ENCODE peak calls at places on chromosomes 13 and 19, in ten cellular contexts. S is GM12865, N is breast epithelium, A is HFF-Myc, G is psoas muscle, Y is uterus, H is left ventricle myocardium inferior, D is WTC11, W is brain microvascular endothelial cell, Z is hepatocyte. R is an unnamed sample.
A peak's percentile ranks its signal among the peaks of the same experiment; 100 is the strongest.

GRCh38 chr19:46461537-46461936 is 9.8 kb downstream of the PNMA8A start:
- DNase-seq in A (no peak), Y (no peak), N (peak; percentile 91), Z (no peak), D (no peak), W (no peak), H (no peak), G (no peak), S (no peak), R (no peak)

GRCh38 chr13:41919741-41920487 is 41.0 kb downstream of the VWA8 start:
- DNase-seq in H (no peak), D (no peak), A (no peak), S (no peak), Y (no peak), Z (no peak), N (no peak), G (no peak), W (no peak), R (no peak)

GRCh38 chr13:42997381-42997780 is 5.3 kb upstream of the EPSTI1 start:
- DNase-seq in A (no peak), H (no peak), Z (no peak), W (peak; percentile 45), G (no peak), S (peak; percentile 78), N (no peak), D (no peak), Y (no peak), R (no peak)

GRCh38 chr19:29663861-29664752 is 1.2 kb upstream of the PLEKHF1 start:
- DNase-seq in S (no peak), Z (no peak), H (no peak), N (peak; percentile 86), A (no peak), G (no peak), W (peak; percentile 21), D (no peak), Y (no peak), R (no peak)

GRCh38 chr19:5603626-5604025 is 18.9 kb downstream of the SAFB2 start:
- DNase-seq in S (no peak), Y (no peak), W (no peak), A (no peak), Z (no peak), H (no peak), G (peak; percentile 22), D (no peak), N (no peak), R (no peak)

GRCh38 chr19:21586341-21587116 is 81.1 kb downstream of the ZNF429 start:
- DNase-seq in H (peak; percentile 36), Y (no peak), Z (peak; percentile 30), S (no peak), D (no peak), G (peak; percentile 71), W (no peak), A (no peak), N (no peak), R (no peak)

GRCh38 chr13:104105418-104106355 is 1039.5 kb upstream of the SLC10A2 start:
- DNase-seq in A (no peak), H (no peak), W (no peak), Z (no peak), N (peak; percentile 20), G (no peak), S (no peak), Y (no peak), D (no peak), R (no peak)

GRCh38 chr19:2695288-2695866 is 7.1 kb downstream of the GNG7 start:
- DNase-seq in H (peak; percentile 60), A (no peak), Z (no peak), Y (no peak), N (peak; percentile 80), G (no peak), S (no peak), W (no peak), D (no peak), R (no peak)

GRCh38 chr19:912181-913079 is 589 bp downstream of the R3HDM4 start:
- DNase-seq in Z (peak; percentile 53), Y (no peak), N (peak; percentile 41), W (no peak), H (no peak), G (no peak), A (no peak), D (no peak), S (peak; percentile 51), R (no peak)

GRCh38 chr13:73828811-73829210 is 305.4 kb downstream of the KLF12 start:
- DNase-seq in A (no peak), Y (no peak), D (no peak), G (no peak), Z (no peak), W (no peak), N (no peak), S (no peak), H (no peak), R (no peak)

GRCh38 chr19:55454787-55455243 is 6.6 kb downstream of the ISOC2 start:
- DNase-seq in W (no peak), H (no peak), Z (no peak), S (peak; percentile 59), A (no peak), Y (no peak), N (no peak), D (peak; percentile 83), G (no peak), R (no peak)

GRCh38 chr13:79501538-79502232 is 20.7 kb downstream of the NDFIP2 start:
- DNase-seq in D (no peak), N (no peak), A (no peak), H (no peak), Z (no peak), Y (no peak), S (no peak), W (no peak), G (no peak), R (no peak)

GRCh38 chr13:43266953-43267615 is 243.7 kb downstream of the DNAJC15 start:
- DNase-seq in N (no peak), D (no peak), Z (no peak), S (no peak), W (no peak), Y (no peak), A (no peak), G (no peak), H (no peak), R (no peak)

DNA sequence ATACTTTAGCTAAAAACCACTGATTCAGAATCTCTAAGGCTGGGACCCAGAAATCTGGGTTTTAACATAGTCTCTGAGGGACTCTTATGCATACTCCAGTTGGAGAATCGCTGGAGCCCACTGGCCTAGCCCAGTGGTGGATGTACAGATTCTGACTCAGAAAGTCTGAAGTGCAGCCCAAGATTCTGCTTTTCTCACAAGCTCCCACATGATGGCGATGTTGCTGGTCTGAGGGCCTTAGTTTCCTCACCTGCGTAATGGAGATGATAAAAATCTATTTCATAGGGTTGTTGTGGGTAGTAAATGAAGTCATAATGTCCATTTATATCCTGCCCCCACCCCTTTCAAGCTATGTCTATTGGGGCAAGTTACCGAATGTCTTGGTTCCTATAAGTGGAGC is 7.7 kb upstream of the CDADC1 start:
- DNase-seq in G (no peak), W (peak; percentile 33), S (peak; percentile 48), A (no peak), H (no peak), Y (no peak), Z (peak; percentile 32), D (peak; percentile 18), N (no peak), R (no peak)
- TF ChIP-seq CTCF in G (peak; percentile 26), W (peak; percentile 80), S (peak; percentile 64), A (peak; percentile 56), H (peak; percentile 32), Y (no peak), Z (peak; percentile 40), D (no peak), N (no peak), R (peak; percentile 83)

GRCh38 chr13:59172076-59172475 is 991.7 kb downstream of the DIAPH3 start:
- DNase-seq in A (no peak), N (no peak), Z (no peak), S (no peak), G (no peak), D (no peak), W (no peak), H (no peak), Y (no peak), R (no peak)

DNA sequence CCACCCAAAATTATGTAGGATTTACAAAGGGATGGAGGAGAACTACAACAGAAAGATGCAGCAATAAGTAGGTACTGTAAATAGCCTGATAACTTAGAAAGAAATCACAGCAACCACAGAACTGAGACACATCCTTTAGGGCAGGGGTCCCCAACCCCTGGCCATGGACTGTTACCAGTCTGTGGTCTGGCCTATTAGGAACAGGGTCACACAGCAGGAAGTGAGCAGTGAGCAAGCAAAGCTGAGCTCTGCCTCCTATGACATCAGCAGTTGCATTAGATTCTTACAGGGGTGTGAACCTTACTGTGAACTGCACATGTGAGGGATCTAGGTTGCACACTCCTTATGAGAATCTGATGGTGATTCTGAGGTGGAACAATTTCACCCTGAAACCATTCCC is 997.6 kb downstream of the DIAPH3 start:
- DNase-seq in H (no peak), W (peak; percentile 21), G (no peak), Y (no peak), S (no peak), D (no peak), Z (no peak), N (no peak), A (no peak), R (no peak)
- TF ChIP-seq CTCF in H (no peak), W (no peak), G (no peak), Y (no peak), S (no peak), D (no peak), Z (no peak), N (no peak), A (no peak), R (no peak)

GRCh38 chr19:13961826-13962737 is 9.8 kb downstream of the DCAF15 start:
- DNase-seq in A (no peak), N (no peak), S (no peak), Y (no peak), D (peak; percentile 62), W (no peak), Z (peak; percentile 16), H (no peak), G (no peak), R (no peak)

GRCh38 chr19:13958043-13958442 is 5.7 kb downstream of the DCAF15 start:
- DNase-seq in Y (no peak), N (no peak), H (no peak), Z (no peak), G (no peak), A (no peak), W (no peak), S (no peak), D (no peak), R (no peak)

GRCh38 chr19:13959141-13959961 is 7.0 kb downstream of the DCAF15 start:
- DNase-seq in N (no peak), Y (no peak), H (no peak), D (no peak), G (no peak), S (no peak), A (no peak), W (no peak), Z (peak; percentile 3), R (no peak)

GRCh38 chr19:13960863-13961784 is 8.8 kb downstream of the DCAF15 start:
- DNase-seq in W (no peak), S (no peak), G (no peak), Y (no peak), H (no peak), A (no peak), Z (peak; percentile 5), N (no peak), D (no peak), R (no peak)

GRCh38 chr19:13959962-13960862 is 7.9 kb downstream of the DCAF15 start:
- DNase-seq in Z (peak; percentile 20), W (no peak), G (peak; percentile 64), Y (no peak), S (no peak), H (no peak), A (no peak), N (no peak), D (peak; percentile 61), R (no peak)
- TF ChIP-seq CTCF in Z (peak; percentile 15), W (peak; percentile 63), G (peak; percentile 17), Y (no peak), S (peak; percentile 13), H (no peak), A (peak; percentile 33), N (no peak), D (peak; percentile 8), R (peak; percentile 48)

GRCh38 chr19:38878575-38879399 is 712 bp upstream of the RINL start:
- DNase-seq in Z (no peak), G (peak; percentile 46), S (no peak), W (no peak), N (no peak), D (no peak), A (no peak), Y (no peak), H (no peak), R (no peak)
- TF ChIP-seq CTCF in Z (no peak), G (no peak), S (peak; percentile 14), W (no peak), N (no peak), D (no peak), A (no peak), Y (no peak), H (no peak), R (peak; percentile 23)